ENCODE peak calls at places on chromosomes 12 and 14, in ten cellular contexts. One of them, this sample, is unnamed.

GRCh38 chr14:101721951-101722661 is 39.4 kb upstream of the PPP2R5C start:
- DNase-seq in lung: peak; percentile 31
- DNase-seq in astrocyte: peak; percentile 92
- DNase-seq in CD4-positive, alpha-beta memory T cell: peak; percentile 93
- DNase-seq in tibial nerve: no peak
- DNase-seq in sigmoid colon: no peak
- DNase-seq in endodermal cell: peak; percentile 90
- DNase-seq in H1: no peak
- DNase-seq in heart left ventricle: no peak
- DNase-seq in GM23338: peak; percentile 53
- DNase-seq in this sample: peak; percentile 89

GRCh38 chr14:73795466-73795865 is 56.2 kb upstream of the PTGR2 start:
- DNase-seq in heart left ventricle: no peak
- DNase-seq in GM23338: no peak
- DNase-seq in sigmoid colon: no peak
- DNase-seq in tibial nerve: no peak
- DNase-seq in CD4-positive, alpha-beta memory T cell: no peak
- DNase-seq in endodermal cell: no peak
- DNase-seq in H1: no peak
- DNase-seq in lung: no peak
- DNase-seq in astrocyte: no peak
- DNase-seq in this sample: no peak

GRCh38 chr12:96099986-96100385 is 64.6 kb upstream of the LTA4H start:
- DNase-seq in CD4-positive, alpha-beta memory T cell: peak; percentile 32
- DNase-seq in sigmoid colon: no peak
- DNase-seq in lung: no peak
- DNase-seq in tibial nerve: no peak
- DNase-seq in endodermal cell: no peak
- DNase-seq in H1: no peak
- DNase-seq in GM23338: no peak
- DNase-seq in heart left ventricle: no peak
- DNase-seq in astrocyte: no peak
- DNase-seq in this sample: no peak

GRCh38 chr12:117152793-117153775 is 37.2 kb downstream of the FBXO21 start:
- DNase-seq in tibial nerve: no peak
- DNase-seq in GM23338: no peak
- DNase-seq in CD4-positive, alpha-beta memory T cell: peak; percentile 12
- DNase-seq in astrocyte: no peak
- DNase-seq in heart left ventricle: peak; percentile 52
- DNase-seq in lung: no peak
- DNase-seq in H1: no peak
- DNase-seq in endodermal cell: no peak
- DNase-seq in sigmoid colon: no peak
- DNase-seq in this sample: no peak

GRCh38 chr14:99234982-99235491 is 37.0 kb downstream of the BCL11B start:
- DNase-seq in lung: no peak
- DNase-seq in endodermal cell: peak; percentile 97
- DNase-seq in CD4-positive, alpha-beta memory T cell: peak; percentile 58
- DNase-seq in sigmoid colon: no peak
- DNase-seq in astrocyte: peak; percentile 28
- DNase-seq in tibial nerve: no peak
- DNase-seq in H1: peak; percentile 79
- DNase-seq in GM23338: peak; percentile 80
- DNase-seq in heart left ventricle: no peak
- DNase-seq in this sample: peak; percentile 72

GRCh38 chr12:47896022-47896421 is 8.8 kb downstream of the VDR start:
- DNase-seq in sigmoid colon: no peak
- DNase-seq in GM23338: no peak
- DNase-seq in H1: no peak
- DNase-seq in heart left ventricle: no peak
- DNase-seq in astrocyte: no peak
- DNase-seq in CD4-positive, alpha-beta memory T cell: no peak
- DNase-seq in lung: no peak
- DNase-seq in endodermal cell: no peak
- DNase-seq in tibial nerve: no peak
- DNase-seq in this sample: no peak

GRCh38 chr12:122974892-122975789 is at the start of gene OGFOD2:
- DNase-seq in tibial nerve: peak; percentile 81
- DNase-seq in astrocyte: peak; percentile 83
- DNase-seq in endodermal cell: peak; percentile 98
- DNase-seq in heart left ventricle: peak; percentile 92
- DNase-seq in CD4-positive, alpha-beta memory T cell: peak; percentile 93
- DNase-seq in GM23338: peak; percentile 95
- DNase-seq in H1: peak; percentile 91
- DNase-seq in sigmoid colon: peak; percentile 95
- DNase-seq in lung: peak; percentile 92
- DNase-seq in this sample: peak; percentile 96

GRCh38 chr12:24198936-24199644 is 249.6 kb upstream of the SOX5 start:
- DNase-seq in H1: no peak
- DNase-seq in astrocyte: peak; percentile 81
- DNase-seq in endodermal cell: no peak
- DNase-seq in lung: no peak
- DNase-seq in sigmoid colon: no peak
- DNase-seq in CD4-positive, alpha-beta memory T cell: no peak
- DNase-seq in GM23338: no peak
- DNase-seq in heart left ventricle: no peak
- DNase-seq in tibial nerve: no peak
- DNase-seq in this sample: no peak

GRCh38 chr14:54366726-54367707 is 29.8 kb upstream of the CDKN3 start:
- DNase-seq in CD4-positive, alpha-beta memory T cell: peak; percentile 18
- DNase-seq in H1: peak; percentile 51
- DNase-seq in tibial nerve: no peak
- DNase-seq in heart left ventricle: no peak
- DNase-seq in astrocyte: peak; percentile 56
- DNase-seq in sigmoid colon: no peak
- DNase-seq in GM23338: peak; percentile 83
- DNase-seq in endodermal cell: peak; percentile 86
- DNase-seq in lung: no peak
- DNase-seq in this sample: peak; percentile 18

GRCh38 chr12:14846042-14846587 is 2.8 kb upstream of the ART4 start:
- DNase-seq in tibial nerve: no peak
- DNase-seq in endodermal cell: no peak
- DNase-seq in CD4-positive, alpha-beta memory T cell: no peak
- DNase-seq in heart left ventricle: no peak
- DNase-seq in GM23338: no peak
- DNase-seq in H1: no peak
- DNase-seq in sigmoid colon: no peak
- DNase-seq in lung: no peak
- DNase-seq in astrocyte: peak; percentile 73
- DNase-seq in this sample: no peak

GRCh38 chr14:74937171-74937570 is 14.1 kb upstream of the RPS6KL1 start:
- DNase-seq in CD4-positive, alpha-beta memory T cell: no peak
- DNase-seq in GM23338: no peak
- DNase-seq in H1: no peak
- DNase-seq in endodermal cell: no peak
- DNase-seq in lung: no peak
- DNase-seq in astrocyte: no peak
- DNase-seq in sigmoid colon: no peak
- DNase-seq in tibial nerve: no peak
- DNase-seq in heart left ventricle: no peak
- DNase-seq in this sample: no peak

GRCh38 chr12:132435486-132436187 is 54.3 kb upstream of the FBRSL1 start:
- DNase-seq in GM23338: no peak
- DNase-seq in tibial nerve: no peak
- DNase-seq in heart left ventricle: no peak
- DNase-seq in H1: no peak
- DNase-seq in endodermal cell: no peak
- DNase-seq in astrocyte: no peak
- DNase-seq in CD4-positive, alpha-beta memory T cell: no peak
- DNase-seq in lung: no peak
- DNase-seq in sigmoid colon: no peak
- DNase-seq in this sample: no peak

GRCh38 chr12:132432126-132432525 is 57.8 kb upstream of the FBRSL1 start:
- DNase-seq in endodermal cell: no peak
- DNase-seq in sigmoid colon: no peak
- DNase-seq in astrocyte: no peak
- DNase-seq in GM23338: no peak
- DNase-seq in heart left ventricle: no peak
- DNase-seq in CD4-positive, alpha-beta memory T cell: no peak
- DNase-seq in lung: no peak
- DNase-seq in tibial nerve: no peak
- DNase-seq in H1: no peak
- DNase-seq in this sample: no peak

GRCh38 chr12:132430838-132431826 is 58.8 kb upstream of the FBRSL1 start:
- DNase-seq in astrocyte: no peak
- DNase-seq in H1: no peak
- DNase-seq in GM23338: peak; percentile 46
- DNase-seq in heart left ventricle: no peak
- DNase-seq in lung: no peak
- DNase-seq in endodermal cell: no peak
- DNase-seq in sigmoid colon: no peak
- DNase-seq in CD4-positive, alpha-beta memory T cell: no peak
- DNase-seq in tibial nerve: no peak
- DNase-seq in this sample: no peak

GRCh38 chr12:132433641-132434395 is 56.1 kb upstream of the FBRSL1 start:
- DNase-seq in sigmoid colon: no peak
- DNase-seq in CD4-positive, alpha-beta memory T cell: no peak
- DNase-seq in tibial nerve: no peak
- DNase-seq in GM23338: no peak
- DNase-seq in astrocyte: no peak
- DNase-seq in heart left ventricle: no peak
- DNase-seq in endodermal cell: no peak
- DNase-seq in lung: no peak
- DNase-seq in H1: no peak
- DNase-seq in this sample: no peak

DNA sequence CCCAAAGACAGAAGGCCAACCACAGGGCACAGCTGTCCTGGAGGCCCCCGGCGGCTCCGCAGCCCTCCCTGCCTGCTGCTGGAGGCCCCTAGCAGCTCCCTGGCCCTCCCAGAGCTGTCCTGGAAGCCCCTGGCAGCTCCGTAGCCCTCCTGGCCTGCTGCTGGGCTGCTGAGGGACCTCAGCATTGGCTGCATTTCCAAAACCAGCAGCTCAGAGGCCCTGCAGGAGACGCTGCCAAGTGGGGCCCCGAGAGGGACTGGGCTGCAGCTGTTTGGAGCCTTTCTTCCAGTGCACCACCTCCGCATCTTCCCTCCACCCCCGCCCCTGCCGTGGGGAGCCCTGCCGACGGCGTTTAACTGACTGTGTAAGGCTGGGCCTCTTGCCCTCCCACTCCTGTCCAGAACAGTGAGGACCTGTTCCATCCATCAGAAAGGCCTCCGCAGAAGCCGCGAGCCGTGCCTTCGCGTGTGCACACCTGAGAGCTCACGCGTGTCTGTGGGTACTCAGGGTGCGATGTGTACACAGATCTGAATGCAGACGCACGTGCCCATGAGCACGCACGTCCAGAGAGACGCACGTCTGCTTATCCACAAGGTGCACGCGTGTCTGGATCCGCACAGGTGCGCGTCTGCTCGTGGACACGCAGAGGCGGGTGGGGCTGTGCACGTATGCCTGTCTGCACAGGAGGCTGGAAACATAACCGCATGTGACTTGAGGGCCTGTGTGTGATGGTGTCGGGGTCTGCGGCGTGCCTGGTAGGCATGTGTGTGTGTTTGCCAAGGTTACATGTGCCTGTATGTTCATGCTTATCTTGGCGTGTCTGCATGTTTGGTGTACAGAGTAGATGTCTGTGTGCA is 57.0 kb upstream of the FBRSL1 start:
- DNase-seq in endodermal cell: no peak
- DNase-seq in heart left ventricle: no peak
- DNase-seq in sigmoid colon: no peak
- DNase-seq in H1: no peak
- DNase-seq in astrocyte: no peak
- DNase-seq in lung: no peak
- DNase-seq in tibial nerve: no peak
- DNase-seq in CD4-positive, alpha-beta memory T cell: no peak
- DNase-seq in GM23338: no peak
- DNase-seq in this sample: no peak
- H3K4me1 ChIP-seq in endodermal cell: no peaks in the 10 kb centered on the region
- H3K4me1 ChIP-seq in heart left ventricle: peaks cover 10% of the 10 kb centered on the region
- H3K4me1 ChIP-seq in sigmoid colon: peaks cover 18% of the 10 kb centered on the region
- H3K4me1 ChIP-seq in H1: no peaks in the 10 kb centered on the region
- H3K4me1 ChIP-seq in astrocyte: no peaks in the 10 kb centered on the region
- H3K4me1 ChIP-seq in lung: peaks cover 11% of the 10 kb centered on the region
- H3K4me1 ChIP-seq in tibial nerve: no peaks in the 10 kb centered on the region
- H3K4me1 ChIP-seq in CD4-positive, alpha-beta memory T cell: peaks cover 54% of the 10 kb centered on the region
- H3K4me1 ChIP-seq in GM23338: peaks cover 9% of the 10 kb centered on the region
- H3K4me1 ChIP-seq in this sample: peaks cover 54% of the 10 kb centered on the region

GRCh38 chr12:113684908-113685512 is 213.3 kb upstream of the LHX5 start:
- DNase-seq in tibial nerve: no peak
- DNase-seq in CD4-positive, alpha-beta memory T cell: no peak
- DNase-seq in sigmoid colon: no peak
- DNase-seq in endodermal cell: peak; percentile 39
- DNase-seq in GM23338: no peak
- DNase-seq in lung: no peak
- DNase-seq in H1: no peak
- DNase-seq in heart left ventricle: no peak
- DNase-seq in astrocyte: no peak
- DNase-seq in this sample: no peak
- H3K4me1 ChIP-seq in tibial nerve: no peaks in the 10 kb centered on the region
- H3K4me1 ChIP-seq in CD4-positive, alpha-beta memory T cell: no peaks in the 10 kb centered on the region
- H3K4me1 ChIP-seq in sigmoid colon: no peaks in the 10 kb centered on the region
- H3K4me1 ChIP-seq in endodermal cell: no peaks in the 10 kb centered on the region
- H3K4me1 ChIP-seq in GM23338: no peaks in the 10 kb centered on the region
- H3K4me1 ChIP-seq in lung: no peaks in the 10 kb centered on the region
- H3K4me1 ChIP-seq in H1: no peaks in the 10 kb centered on the region
- H3K4me1 ChIP-seq in heart left ventricle: no peaks in the 10 kb centered on the region
- H3K4me1 ChIP-seq in astrocyte: no peaks in the 10 kb centered on the region
- H3K4me1 ChIP-seq in this sample: no peaks in the 10 kb centered on the region

GRCh38 chr14:103401223-103402214 is 16.3 kb downstream of the MARK3 start:
- DNase-seq in astrocyte: peak; percentile 86
- DNase-seq in heart left ventricle: no peak
- DNase-seq in sigmoid colon: no peak
- DNase-seq in H1: no peak
- DNase-seq in CD4-positive, alpha-beta memory T cell: no peak
- DNase-seq in tibial nerve: no peak
- DNase-seq in lung: no peak
- DNase-seq in endodermal cell: no peak
- DNase-seq in GM23338: peak; percentile 23
- DNase-seq in this sample: no peak
- H3K4me1 ChIP-seq in astrocyte: peaks cover 34% of the 10 kb centered on the region
- H3K4me1 ChIP-seq in heart left ventricle: peaks cover 78% of the 10 kb centered on the region
- H3K4me1 ChIP-seq in sigmoid colon: peaks cover 69% of the 10 kb centered on the region
- H3K4me1 ChIP-seq in H1: peaks cover 10% of the 10 kb centered on the region
- H3K4me1 ChIP-seq in CD4-positive, alpha-beta memory T cell: peaks cover 70% of the 10 kb centered on the region
- H3K4me1 ChIP-seq in tibial nerve: no peaks in the 10 kb centered on the region
- H3K4me1 ChIP-seq in lung: peaks cover 8% of the 10 kb centered on the region
- H3K4me1 ChIP-seq in endodermal cell: peaks cover 5% of the 10 kb centered on the region
- H3K4me1 ChIP-seq in GM23338: peaks cover 32% of the 10 kb centered on the region
- H3K4me1 ChIP-seq in this sample: peaks cover 58% of the 10 kb centered on the region

DNA sequence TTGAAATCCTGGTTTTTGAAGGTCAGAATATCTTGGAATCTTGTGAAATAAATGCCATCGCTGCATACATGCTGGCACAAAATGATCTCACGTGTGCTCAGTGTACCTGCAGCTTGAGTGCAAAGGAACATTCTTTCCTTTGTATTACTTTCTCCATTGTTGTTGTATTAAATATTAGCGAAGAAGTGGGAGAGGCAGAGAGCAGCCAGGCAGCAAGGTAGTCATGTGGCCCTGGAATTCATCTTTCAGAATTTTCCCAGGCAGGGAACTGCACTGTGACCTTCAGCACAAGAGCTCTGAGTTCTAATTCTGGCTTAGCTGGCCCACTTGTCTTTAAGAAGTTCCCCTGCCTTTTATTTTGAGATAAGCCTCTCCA is 145.5 kb downstream of the PRKCH start:
- DNase-seq in lung: no peak
- DNase-seq in tibial nerve: no peak
- DNase-seq in sigmoid colon: no peak
- DNase-seq in endodermal cell: no peak
- DNase-seq in heart left ventricle: no peak
- DNase-seq in H1: no peak
- DNase-seq in astrocyte: no peak
- DNase-seq in GM23338: no peak
- DNase-seq in CD4-positive, alpha-beta memory T cell: no peak
- DNase-seq in this sample: no peak
- H3K4me1 ChIP-seq in lung: peaks cover 14% of the 10 kb centered on the region
- H3K4me1 ChIP-seq in tibial nerve: no peaks in the 10 kb centered on the region
- H3K4me1 ChIP-seq in sigmoid colon: peaks cover 23% of the 10 kb centered on the region
- H3K4me1 ChIP-seq in endodermal cell: peaks cover 15% of the 10 kb centered on the region
- H3K4me1 ChIP-seq in heart left ventricle: peaks cover 76% of the 10 kb centered on the region
- H3K4me1 ChIP-seq in H1: peaks cover 19% of the 10 kb centered on the region
- H3K4me1 ChIP-seq in astrocyte: peaks cover 49% of the 10 kb centered on the region
- H3K4me1 ChIP-seq in GM23338: peaks cover 60% of the 10 kb centered on the region
- H3K4me1 ChIP-seq in CD4-positive, alpha-beta memory T cell: peaks cover 74% of the 10 kb centered on the region
- H3K4me1 ChIP-seq in this sample: peaks cover 55% of the 10 kb centered on the region